ENCODE peak calls at places on chromosomes 4 and X, in nine cellular contexts. H is transverse colon, E is stomach, A is tibial nerve, T is suprapubic skin, C is upper lobe of left lung, S is K562, X is HepG2, Z is sigmoid colon. J is an unnamed sample. For H3K27me3, the result is how much of the 10 kb centered on the place peaks cover.

GRCh38 chrX:132961511-132961910 is 3.1 kb upstream of the HS6ST2 start:
- DNase-seq in H (no peak), E (no peak), A (no peak), T (no peak), C (no peak), S (no peak), X (no peak), Z (no peak), J (no peak)

GRCh38 chr4:65668201-65669007 is 1.9 kb downstream of the EPHA5 start:
- DNase-seq in H (no peak), E (peak), A (no peak), T (peak), C (no peak), S (no peak), X (no peak), Z (peak), J (peak)

GRCh38 chrX:119155416-119156035 is 27.9 kb upstream of the KIAA1210 start:
- DNase-seq in H (peak), E (no peak), A (no peak), T (no peak), C (no peak), S (peak), X (no peak), Z (no peak), J (no peak)

GRCh38 chr4:112704991-112705845 is 68.3 kb downstream of the LARP7 start:
- DNase-seq in H (peak), E (peak), A (no peak), T (peak), C (peak), S (no peak), X (peak), Z (peak), J (peak)

GRCh38 chr4:89105726-89106125 is 5.6 kb upstream of the TIGD2 start:
- DNase-seq in H (no peak), E (no peak), A (no peak), T (no peak), C (no peak), S (no peak), X (no peak), Z (no peak), J (no peak)

GRCh38 chr4:119816473-119816872 is 187.9 kb upstream of the PDE5A start:
- DNase-seq in H (no peak), E (no peak), A (no peak), T (no peak), C (no peak), S (no peak), X (no peak), Z (no peak), J (no peak)

GRCh38 chrX:136097871-136098805 is 49.2 kb upstream of the FHL1 start:
- DNase-seq in H (no peak), E (no peak), A (no peak), T (no peak), C (peak), S (peak), X (no peak), Z (no peak), J (no peak)

GRCh38 chr4:55927776-55928437 is 20.8 kb upstream of the CEP135 start:
- DNase-seq in H (no peak), E (no peak), A (no peak), T (no peak), C (no peak), S (no peak), X (no peak), Z (no peak), J (no peak)

GRCh38 chr4:74364649-74365491 is at the start of gene EREG:
- DNase-seq in H (peak), E (no peak), A (no peak), T (no peak), C (peak), S (peak), X (no peak), Z (peak), J (peak)

GRCh38 chr4:68390205-68390604 is 40.3 kb upstream of the YTHDC1 start:
- DNase-seq in H (no peak), E (no peak), A (no peak), T (no peak), C (no peak), S (no peak), X (no peak), Z (no peak), J (no peak)

GRCh38 chrX:148376342-148376741 is 124.1 kb upstream of the AFF2 start:
- DNase-seq in H (no peak), E (no peak), A (no peak), T (no peak), C (no peak), S (no peak), X (no peak), Z (no peak), J (no peak)

GRCh38 chr4:84792366-84793301 is 173.9 kb downstream of the WDFY3 start:
- DNase-seq in H (no peak), E (no peak), A (no peak), T (no peak), C (no peak), S (no peak), X (no peak), Z (no peak), J (no peak)

GRCh38 chrX:40282901-40283674 is 185.3 kb upstream of the BCOR start:
- DNase-seq in H (no peak), E (no peak), A (no peak), T (no peak), C (no peak), S (no peak), X (no peak), Z (no peak), J (no peak)

GRCh38 chr4:68079918-68080317 is 49.8 kb downstream of the TMPRSS11F start:
- DNase-seq in H (no peak), E (no peak), A (no peak), T (no peak), C (no peak), S (no peak), X (no peak), Z (no peak), J (no peak)

GRCh38 chrX:153685751-153686676 is 1.7 kb upstream of the SLC6A8 start:
- DNase-seq in H (peak), E (no peak), A (no peak), T (peak), C (no peak), S (peak), X (no peak), Z (peak), J (peak)

GRCh38 chr4:106096454-106096853 is 201.2 kb downstream of the NPNT start:
- DNase-seq in H (no peak), E (no peak), A (no peak), T (no peak), C (no peak), S (no peak), X (no peak), Z (no peak), J (no peak)

GRCh38 chrX:103716967-103717366 is 6.3 kb downstream of the TMEM31 start:
- DNase-seq in H (peak), E (no peak), A (no peak), T (no peak), C (no peak), S (no peak), X (no peak), Z (no peak), J (peak)

GRCh38 chrX:101931104-101931493 is 728 bp downstream of the ZMAT1 start:
- DNase-seq in H (no peak), E (no peak), A (no peak), T (no peak), C (no peak), S (no peak), X (no peak), Z (no peak), J (no peak)

GRCh38 chrX:49163555-49164419 is 1.2 kb downstream of the MAGIX start:
- DNase-seq in H (peak), E (peak), A (peak), T (peak), C (peak), S (peak), X (peak), Z (peak), J (peak)

GRCh38 chrX:13651150-13651549 is 1.8 kb upstream of the TCEANC start:
- DNase-seq in H (no peak), E (no peak), A (no peak), T (no peak), C (no peak), S (no peak), X (no peak), Z (no peak), J (no peak)

GRCh38 chr4:75698162-75698962 is 25.2 kb upstream of the G3BP2 start:
- DNase-seq in H (no peak), E (no peak), A (no peak), T (no peak), C (no peak), S (no peak), X (no peak), Z (no peak), J (no peak)

GRCh38 chr4:122874194-122874593 is 47.6 kb downstream of the FGF2 start:
- DNase-seq in H (no peak), E (no peak), A (no peak), T (no peak), C (no peak), S (no peak), X (peak), Z (no peak), J (no peak)

GRCh38 chrX:33211356-33212254 is at the start of gene DMD:
- DNase-seq in H (peak), E (no peak), A (no peak), T (no peak), C (no peak), S (no peak), X (peak), Z (peak), J (peak)

GRCh38 chr4:128286474-128287158 is 997 bp downstream of the PGRMC2 start:
- DNase-seq in H (no peak), E (no peak), A (no peak), T (no peak), C (no peak), S (peak), X (peak), Z (no peak), J (no peak)

GRCh38 chrX:102739642-102740041 is 19.1 kb downstream of the GPRASP3 start:
- DNase-seq in H (no peak), E (no peak), A (no peak), T (no peak), C (no peak), S (no peak), X (no peak), Z (no peak), J (no peak)

GRCh38 chrX:37998586-37999267 is 7.6 kb upstream of the SYTL5 start:
- DNase-seq in H (no peak), E (no peak), A (no peak), T (no peak), C (no peak), S (no peak), X (no peak), Z (no peak), J (no peak)

GRCh38 chrX:78314561-78314960 is 12.8 kb downstream of the CYSLTR1 start:
- DNase-seq in H (no peak), E (no peak), A (no peak), T (no peak), C (no peak), S (no peak), X (no peak), Z (no peak), J (no peak)

GRCh38 chrX:45762699-45763647 is 562.3 kb upstream of the DIPK2B start:
- DNase-seq in H (no peak), E (no peak), A (no peak), T (no peak), C (no peak), S (no peak), X (no peak), Z (no peak), J (no peak)

GRCh38 chrX:108070891-108071290 is 20.5 kb downstream of the PSMD10 start:
- DNase-seq in H (no peak), E (no peak), A (no peak), T (no peak), C (no peak), S (no peak), X (no peak), Z (no peak), J (no peak)

GRCh38 chrX:134718329-134719317 is 60.4 kb upstream of the PLAC1 start:
- DNase-seq in H (no peak), E (peak), A (no peak), T (no peak), C (no peak), S (peak), X (no peak), Z (peak), J (no peak)

GRCh38 chr4:123444298-123444731 is 47.7 kb downstream of the SPRY1 start:
- DNase-seq in H (peak), E (no peak), A (no peak), T (no peak), C (no peak), S (peak), X (peak), Z (no peak), J (peak)

GRCh38 chrX:51148848-51149247 is 183.8 kb upstream of the NUDT10 start:
- DNase-seq in H (no peak), E (no peak), A (no peak), T (no peak), C (no peak), S (no peak), X (no peak), Z (no peak), J (no peak)

GRCh38 chr4:56821394-56822263 is at the start of gene SPINK2:
- DNase-seq in H (peak), E (peak), A (no peak), T (no peak), C (peak), S (peak), X (no peak), Z (no peak), J (no peak)

GRCh38 chrX:72382199-72382590 is 76.5 kb upstream of the CITED1 start:
- DNase-seq in H (no peak), E (no peak), A (no peak), T (no peak), C (no peak), S (no peak), X (no peak), Z (no peak), J (no peak)

GRCh38 chrX:71910526-71911022 is at the start of gene NHSL2:
- DNase-seq in H (no peak), E (no peak), A (no peak), T (no peak), C (no peak), S (no peak), X (no peak), Z (peak), J (peak)

GRCh38 chr4:168528131-168528949 is 31.5 kb downstream of the PALLD start:
- DNase-seq in H (no peak), E (no peak), A (no peak), T (no peak), C (no peak), S (no peak), X (no peak), Z (no peak), J (no peak)

GRCh38 chr4:18464160-18464559 is 442.6 kb upstream of the LCORL start:
- DNase-seq in H (no peak), E (no peak), A (no peak), T (no peak), C (no peak), S (no peak), X (no peak), Z (no peak), J (no peak)

GRCh38 chr4:33577798-33578197 is 2666.5 kb downstream of the ARAP2 start:
- DNase-seq in H (no peak), E (no peak), A (no peak), T (no peak), C (no peak), S (no peak), X (peak), Z (no peak), J (no peak)

GRCh38 chr4:109554971-109555370 is 5.1 kb upstream of the MCUB start:
- DNase-seq in H (no peak), E (no peak), A (no peak), T (no peak), C (no peak), S (no peak), X (no peak), Z (no peak), J (no peak)

GRCh38 chrX:104310657-104311056 is 55.9 kb upstream of the ESX1 start:
- DNase-seq in H (no peak), E (no peak), A (no peak), T (no peak), C (no peak), S (no peak), X (no peak), Z (no peak), J (no peak)

GRCh38 chr4:768076-768475 is 57.9 kb downstream of the CPLX1 start:
- DNase-seq in H (no peak), E (no peak), A (no peak), T (no peak), C (peak), S (no peak), X (no peak), Z (no peak), J (no peak)
- TF ChIP-seq POLR2A in H (no peak), E (no peak), A (no peak), T (no peak), C (no peak), S (no peak), X (no peak), Z (no peak), J (no peak)

GRCh38 chr4:73133784-73134183 is 64.3 kb upstream of the COX18 start:
- DNase-seq in H (no peak), E (no peak), A (no peak), T (no peak), C (no peak), S (no peak), X (no peak), Z (no peak), J (no peak)

GRCh38 chr4:73127839-73128448 is 58.4 kb upstream of the COX18 start:
- DNase-seq in H (no peak), E (no peak), A (no peak), T (no peak), C (no peak), S (peak), X (peak), Z (no peak), J (no peak)

GRCh38 chr4:73131281-73131680 is 61.8 kb upstream of the COX18 start:
- DNase-seq in H (no peak), E (no peak), A (no peak), T (no peak), C (no peak), S (no peak), X (no peak), Z (no peak), J (no peak)

GRCh38 chr4:73129319-73129718 is 59.8 kb upstream of the COX18 start:
- DNase-seq in H (no peak), E (no peak), A (no peak), T (no peak), C (no peak), S (no peak), X (no peak), Z (no peak), J (no peak)
- TF ChIP-seq EP300 in H (no peak), E (no peak), A (no peak), T (no peak), C (no peak), S (no peak), X (no peak), Z (no peak), J (no peak)

GRCh38 chr4:8735236-8736082 is 136.2 kb downstream of the HMX1 start:
- DNase-seq in H (no peak), E (peak), A (no peak), T (no peak), C (no peak), S (no peak), X (no peak), Z (peak), J (no peak)
- H3K27me3 ChIP-seq in H (under half), E (under half), A (under half), T (under half), C (under half), S (under half), X (under half), Z (under half), J (under half)

GRCh38 chr4:31366041-31366440 is 645.9 kb downstream of the PCDH7 start:
- DNase-seq in H (no peak), E (no peak), A (no peak), T (no peak), C (no peak), S (no peak), X (no peak), Z (no peak), J (no peak)

GRCh38 chr4:31365006-31365690 is 645.0 kb downstream of the PCDH7 start:
- DNase-seq in H (no peak), E (no peak), A (no peak), T (no peak), C (no peak), S (no peak), X (no peak), Z (no peak), J (no peak)

GRCh38 chr4:31356839-31357238 is 636.7 kb downstream of the PCDH7 start:
- DNase-seq in H (no peak), E (no peak), A (no peak), T (no peak), C (no peak), S (no peak), X (no peak), Z (no peak), J (no peak)

GRCh38 chr4:31362756-31363155 is 642.6 kb downstream of the PCDH7 start:
- DNase-seq in H (no peak), E (no peak), A (no peak), T (no peak), C (no peak), S (no peak), X (no peak), Z (no peak), J (no peak)

GRCh38 chr4:31360786-31361185 is 640.6 kb downstream of the PCDH7 start:
- DNase-seq in H (no peak), E (no peak), A (no peak), T (no peak), C (no peak), S (no peak), X (no peak), Z (no peak), J (no peak)
- TF ChIP-seq POLR2A in H (no peak), E (no peak), A (no peak), T (no peak), C (no peak), S (no peak), X (no peak), Z (no peak), J (no peak)

GRCh38 chr4:107876096-107876495 is 51.4 kb downstream of the SGMS2 start:
- DNase-seq in H (no peak), E (no peak), A (no peak), T (no peak), C (no peak), S (no peak), X (no peak), Z (no peak), J (no peak)
- TF ChIP-seq EP300 in H (no peak), E (no peak), A (no peak), T (no peak), C (no peak), S (no peak), X (no peak), Z (no peak), J (no peak)

GRCh38 chr4:526971-527460 is 28.0 kb downstream of the PIGG start:
- DNase-seq in H (no peak), E (no peak), A (no peak), T (no peak), C (peak), S (no peak), X (no peak), Z (no peak), J (no peak)

GRCh38 chr4:525660-526059 is 26.6 kb downstream of the PIGG start:
- DNase-seq in H (no peak), E (no peak), A (no peak), T (no peak), C (no peak), S (no peak), X (no peak), Z (no peak), J (no peak)

GRCh38 chr4:528296-528695 is 29.3 kb downstream of the PIGG start:
- DNase-seq in H (no peak), E (no peak), A (no peak), T (no peak), C (peak), S (no peak), X (no peak), Z (no peak), J (no peak)

GRCh38 chr4:524196-524595 is 25.2 kb downstream of the PIGG start:
- DNase-seq in H (no peak), E (no peak), A (no peak), T (no peak), C (no peak), S (no peak), X (no peak), Z (no peak), J (no peak)

GRCh38 chr4:526189-526909 is 27.3 kb downstream of the PIGG start:
- DNase-seq in H (no peak), E (no peak), A (no peak), T (no peak), C (peak), S (no peak), X (no peak), Z (no peak), J (no peak)
- H3K27me3 ChIP-seq in H (under half), E (under half), A (under half), T (under half), C (under half), S (under half), X (under half), Z (under half), J (under half)

J was measured in ovary.